ENCODE peak calls at places on chromosomes 16 and 17, in ten cellular contexts. D, X, O, G, W, A, S, P, Q and V are unnamed samples.

GRCh38 chr17:29560306-29560705 is 6.5 kb downstream of the ABHD15 start:
- DNase-seq in D (no peak), X (no peak), O (no peak), G (no peak), W (no peak), A (no peak), S (no peak), P (peak), Q (peak), V (no peak)

GRCh38 chr17:80311216-80311827 is 50.7 kb downstream of the RNF213 start:
- DNase-seq in D (no peak), X (no peak), O (no peak), G (no peak), W (no peak), A (no peak), S (no peak), P (no peak), Q (no peak), V (no peak)

GRCh38 chr17:55648086-55648485 is 74.6 kb downstream of the TMEM100 start:
- DNase-seq in D (no peak), X (no peak), O (no peak), G (no peak), W (no peak), A (no peak), S (no peak), P (no peak), Q (no peak), V (no peak)

GRCh38 chr17:56727876-56728617 is 105.7 kb downstream of the C17orf67 start:
- DNase-seq in D (no peak), X (no peak), O (no peak), G (no peak), W (no peak), A (no peak), S (no peak), P (no peak), Q (no peak), V (no peak)

GRCh38 chr16:79484237-79484636 is 116.3 kb downstream of the MAF start:
- DNase-seq in D (no peak), X (no peak), O (no peak), G (no peak), W (no peak), A (no peak), S (no peak), P (no peak), Q (no peak), V (no peak)

GRCh38 chr17:79311373-79311772 is 236.7 kb downstream of the ENGASE start:
- DNase-seq in D (no peak), X (no peak), O (no peak), G (no peak), W (no peak), A (no peak), S (no peak), P (no peak), Q (no peak), V (no peak)

GRCh38 chr17:47120521-47121095 is 68.5 kb downstream of the CDC27 start:
- DNase-seq in D (no peak), X (no peak), O (no peak), G (no peak), W (no peak), A (no peak), S (no peak), P (no peak), Q (no peak), V (peak)

GRCh38 chr16:14564881-14565687 is 65.0 kb downstream of the PARN start:
- DNase-seq in D (no peak), X (no peak), O (no peak), G (no peak), W (no peak), A (peak), S (no peak), P (no peak), Q (no peak), V (no peak)

GRCh38 chr17:46916211-46916610 is 6.7 kb upstream of the GOSR2 start:
- DNase-seq in D (no peak), X (no peak), O (no peak), G (no peak), W (no peak), A (no peak), S (no peak), P (no peak), Q (no peak), V (no peak)

GRCh38 chr17:63675607-63676539 is 24.1 kb downstream of the LIMD2 start:
- DNase-seq in D (peak), X (no peak), O (peak), G (peak), W (no peak), A (peak), S (peak), P (no peak), Q (peak), V (peak)

GRCh38 chr16:56769674-56770073 is 39.7 kb downstream of the NUP93 start:
- DNase-seq in D (no peak), X (no peak), O (no peak), G (no peak), W (no peak), A (no peak), S (no peak), P (no peak), Q (no peak), V (no peak)

GRCh38 chr17:75325827-75326586 is 36.8 kb upstream of the SLC25A19 start:
- DNase-seq in D (no peak), X (no peak), O (no peak), G (no peak), W (no peak), A (peak), S (no peak), P (no peak), Q (no peak), V (no peak)

GRCh38 chr16:30948956-30949654 is at the start of gene ORAI3:
- DNase-seq in D (peak), X (peak), O (peak), G (peak), W (peak), A (peak), S (peak), P (peak), Q (peak), V (peak)

GRCh38 chr17:82917656-82918345 is 78.0 kb upstream of the ZNF750 start:
- DNase-seq in D (no peak), X (no peak), O (no peak), G (peak), W (peak), A (peak), S (no peak), P (no peak), Q (peak), V (peak)

GRCh38 chr17:36720131-36720530 is 118.7 kb downstream of the MRM1 start:
- DNase-seq in D (no peak), X (no peak), O (no peak), G (no peak), W (no peak), A (no peak), S (no peak), P (no peak), Q (peak), V (no peak)

GRCh38 chr17:39231091-39231561 is 5.4 kb upstream of the STAC2 start:
- DNase-seq in D (no peak), X (no peak), O (no peak), G (no peak), W (no peak), A (no peak), S (no peak), P (no peak), Q (peak), V (no peak)

GRCh38 chr17:41121742-41122141 is 2.2 kb downstream of the KRTAP4-12 start:
- DNase-seq in D (no peak), X (no peak), O (no peak), G (no peak), W (no peak), A (no peak), S (no peak), P (no peak), Q (no peak), V (no peak)

GRCh38 chr16:23857256-23857891 is 21.6 kb downstream of the PRKCB start:
- DNase-seq in D (no peak), X (no peak), O (no peak), G (no peak), W (peak), A (no peak), S (no peak), P (no peak), Q (no peak), V (no peak)

GRCh38 chr17:21282850-21283249 is 1.7 kb upstream of the MAP2K3 start:
- DNase-seq in D (no peak), X (no peak), O (no peak), G (no peak), W (no peak), A (no peak), S (no peak), P (no peak), Q (no peak), V (no peak)